ENCODE peak calls at places on chromosome 2, in four cellular contexts. P is GM12878, E is HL-60, O is K562. U is an unnamed sample.

GRCh38 chr2:58122540-58122939 is 75.9 kb downstream of the VRK2 start:
- DNase-seq in P (no peak), E (no peak), O (peak), U (no peak)

GRCh38 chr2:231674587-231675334 is 33.6 kb upstream of the PTMA start:
- DNase-seq in P (no peak), E (peak), O (peak), U (no peak)

GRCh38 chr2:13666582-13667414 is 950.1 kb downstream of the TRIB2 start:
- DNase-seq in O (no peak), E (no peak), P (peak), U (no peak)

GRCh38 chr2:8710951-8711350 is 29.1 kb downstream of the ID2 start:
- DNase-seq in P (no peak), E (no peak), O (no peak), U (no peak)

GRCh38 chr2:74373985-74374384 is 6.1 kb downstream of the DCTN1 start:
- DNase-seq in O (no peak), P (no peak), E (no peak), U (no peak)

GRCh38 chr2:207531024-207531411 is 1.3 kb downstream of the CREB1 start:
- DNase-seq in E (no peak), O (no peak), P (no peak), U (no peak)

GRCh38 chr2:57693177-57693576 is 353.4 kb upstream of the VRK2 start:
- DNase-seq in P (no peak), E (no peak), O (no peak), U (no peak)

GRCh38 chr2:109317471-109318090 is 188.6 kb downstream of the SH3RF3 start:
- DNase-seq in E (no peak), O (no peak), P (no peak), U (no peak)

GRCh38 chr2:191351921-191352320 is 106.7 kb downstream of the MYO1B start:
- DNase-seq in O (no peak), P (no peak), E (no peak), U (no peak)

GRCh38 chr2:174051741-174052638 is 86.8 kb upstream of the SP3 start:
- DNase-seq in O (peak), P (no peak), E (no peak), U (no peak)

GRCh38 chr2:101578671-101579070 is 103.8 kb upstream of the RFX8 start:
- DNase-seq in O (no peak), P (no peak), E (no peak), U (no peak)

GRCh38 chr2:56749152-56749752 is 565.5 kb downstream of the CCDC85A start:
- DNase-seq in E (no peak), P (no peak), O (no peak), U (no peak)

GRCh38 chr2:112033600-112033999 is 21.5 kb upstream of the TMEM87B start:
- DNase-seq in P (no peak), O (no peak), E (no peak), U (no peak)

GRCh38 chr2:42234056-42234455 is 64.9 kb downstream of the EML4 start:
- DNase-seq in P (no peak), O (no peak), E (no peak), U (no peak)

GRCh38 chr2:60586081-60586480 is 32.6 kb upstream of the BCL11A start:
- DNase-seq in O (no peak), P (no peak), E (no peak), U (no peak)

GRCh38 chr2:163345795-163346573 is 389.8 kb downstream of the FIGN start:
- DNase-seq in E (peak), P (peak), O (peak), U (no peak)

GRCh38 chr2:25076749-25077148 is 34.9 kb downstream of the EFR3B start:
- DNase-seq in E (no peak), P (no peak), O (no peak), U (peak)

GRCh38 chr2:144140896-144141295 is 379.0 kb downstream of the ZEB2 start:
- DNase-seq in O (no peak), P (no peak), E (no peak), U (no peak)

GRCh38 chr2:157758586-157758985 is 117.5 kb downstream of the ACVR1 start:
- DNase-seq in P (no peak), O (no peak), E (no peak), U (no peak)

GRCh38 chr2:27737676-27738348 is 33.7 kb upstream of the MRPL33 start:
- DNase-seq in O (no peak), E (no peak), P (no peak), U (no peak)

GRCh38 chr2:190412971-190413370 is 4.8 kb downstream of the MFSD6 start:
- DNase-seq in O (no peak), P (no peak), E (no peak), U (no peak)

GRCh38 chr2:28901841-28902240 is 7.4 kb downstream of the WDR43 start:
- DNase-seq in P (no peak), E (no peak), O (no peak), U (no peak)

GRCh38 chr2:205755923-205756322 is 73.6 kb downstream of the NRP2 start:
- DNase-seq in E (no peak), O (no peak), P (no peak), U (no peak)

GRCh38 chr2:1407950-1408695 is 5.1 kb upstream of the TPO start:
- DNase-seq in O (no peak), E (no peak), P (no peak), U (no peak)

GRCh38 chr2:58710795-58711279 is 469.7 kb upstream of the FANCL start:
- DNase-seq in E (peak), O (peak), P (no peak), U (no peak)

GRCh38 chr2:107627926-107628325 is 198.8 kb upstream of the RGPD4 start:
- DNase-seq in O (no peak), P (no peak), E (no peak), U (no peak)

GRCh38 chr2:107634172-107634571 is 192.5 kb upstream of the RGPD4 start:
- DNase-seq in O (no peak), E (no peak), P (no peak), U (no peak)

GRCh38 chr2:107635883-107636282 is 190.8 kb upstream of the RGPD4 start:
- DNase-seq in E (no peak), P (no peak), O (no peak), U (no peak)

GRCh38 chr2:107633580-107634147 is 193.0 kb upstream of the RGPD4 start:
- DNase-seq in O (peak), P (no peak), E (no peak), U (no peak)
- TF ChIP-seq SPI1 in O (no peak), P (no peak), E (no peak), U (no peak)

DNA sequence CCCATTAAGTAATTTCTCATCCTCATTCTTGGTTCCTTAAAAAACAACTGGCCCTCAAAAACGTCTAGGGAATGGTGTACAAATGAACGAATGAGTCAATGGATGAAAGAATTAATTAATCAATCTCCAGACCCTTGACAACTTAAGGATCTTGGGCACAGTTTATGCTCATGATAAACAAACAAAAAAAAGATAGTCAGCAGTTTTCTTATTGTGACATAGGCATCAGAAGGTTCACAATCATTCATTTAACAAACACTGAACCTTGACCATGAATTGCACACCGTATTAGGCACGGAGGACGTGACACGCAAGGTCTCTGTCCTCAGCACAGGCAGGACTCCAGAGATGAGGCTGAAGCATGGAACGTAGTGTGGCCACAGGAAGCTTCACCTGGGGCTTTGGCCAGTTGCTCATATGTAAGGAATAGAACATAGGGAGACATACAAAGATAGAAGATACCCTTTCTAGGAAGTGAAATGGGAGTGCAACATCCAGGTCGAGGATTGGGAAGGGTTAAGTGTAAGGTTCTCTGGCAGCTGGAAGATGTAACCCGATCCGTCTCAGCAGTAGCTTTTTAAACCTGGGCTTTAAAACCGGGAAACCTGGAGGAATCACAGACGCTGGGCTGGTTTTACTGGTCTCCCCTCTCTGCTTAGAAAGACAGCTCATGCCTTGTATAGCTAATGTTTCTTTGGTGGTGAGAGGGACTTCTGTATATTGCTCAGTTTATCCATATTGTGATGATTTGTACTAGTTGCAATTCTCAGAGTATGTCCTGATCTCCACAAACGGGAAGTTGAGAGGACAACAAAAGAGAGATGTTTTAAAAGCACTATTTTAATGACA is 8.9 kb upstream of the LTBP1 start:
- DNase-seq in P (no peak), E (no peak), O (no peak), U (no peak)
- TF ChIP-seq SPI1 in P (no peak), E (no peak), O (no peak), U (no peak)

DNA sequence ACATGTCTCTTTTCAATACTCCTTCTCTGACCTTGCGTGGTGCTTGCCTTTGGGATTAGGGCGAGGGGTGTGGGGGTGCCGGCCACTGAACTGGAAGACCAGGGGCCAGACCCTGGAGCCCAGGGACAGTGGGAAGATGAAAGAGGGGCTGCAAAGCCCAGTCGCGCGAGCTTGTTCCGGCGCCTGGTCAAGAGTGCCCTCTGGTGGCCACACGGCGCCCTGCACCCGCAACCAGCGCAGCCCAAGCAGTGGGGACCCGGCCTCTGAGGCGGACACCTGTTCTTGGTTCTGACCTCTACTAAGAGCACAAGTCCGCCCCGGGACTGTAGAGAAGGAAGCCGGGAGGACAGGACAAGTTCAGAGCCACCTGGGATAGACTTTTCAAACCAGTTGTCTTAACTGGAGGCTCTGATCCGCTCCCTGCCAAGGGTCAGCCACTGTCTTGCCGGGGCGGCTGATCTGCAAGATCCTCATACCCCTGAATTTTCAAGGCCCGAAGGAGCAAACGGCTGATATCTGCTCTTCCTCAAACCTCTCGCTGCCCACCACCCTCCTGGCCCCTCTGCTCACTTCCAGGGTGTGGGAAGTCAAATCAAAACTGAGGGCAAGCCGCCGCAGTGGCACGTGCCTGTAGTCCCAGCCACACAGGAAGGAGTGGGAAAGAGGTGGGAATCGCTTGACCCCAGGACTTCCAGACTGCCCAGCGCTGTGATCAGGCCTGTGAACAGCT is 14.9 kb upstream of the MSH6 start:
- DNase-seq in P (no peak), E (peak), O (peak), U (peak)
- TF ChIP-seq SPI1 in P (no peak), E (no peak), O (no peak), U (no peak)

GRCh38 chr2:85589982-85590791 is 5.4 kb upstream of the RNF181 start:
- DNase-seq in O (no peak), P (no peak), E (peak), U (no peak)
- TF ChIP-seq SPI1 in O (no peak), P (no peak), E (peak), U (no peak)

GRCh38 chr2:215870986-215871385 is 142.4 kb downstream of the MREG start:
- DNase-seq in P (no peak), O (peak), E (no peak), U (no peak)
- TF ChIP-seq SPI1 in P (no peak), O (no peak), E (no peak), U (no peak)

GRCh38 chr2:120397362-120397811 is 51.5 kb downstream of the INHBB start:
- DNase-seq in O (no peak), P (no peak), E (no peak), U (no peak)

GRCh38 chr2:120396519-120397361 is 50.8 kb downstream of the INHBB start:
- DNase-seq in P (no peak), E (no peak), O (no peak), U (no peak)

GRCh38 chr2:120398961-120399888 is 53.3 kb downstream of the INHBB start:
- DNase-seq in E (no peak), O (no peak), P (no peak), U (no peak)

GRCh38 chr2:120399889-120400240 is 53.9 kb downstream of the INHBB start:
- DNase-seq in P (no peak), E (no peak), O (no peak), U (no peak)

GRCh38 chr2:120398051-120398960 is 52.4 kb downstream of the INHBB start:
- DNase-seq in P (no peak), E (no peak), O (no peak), U (no peak)
- TF ChIP-seq SPI1 in P (no peak), E (no peak), O (no peak), U (no peak)